ENCODE peak calls at places on chromosomes 4 and X, in eight cellular contexts. One of them, this sample, is unnamed. For H3K4me1 and H3K27me3, the result is how much of the 10 kb centered on the place peaks cover.

GRCh38 chrX:13569479-13570244 is at the start of gene EGFL6:
- DNase-seq in adrenal gland: no peak
- DNase-seq in uterus: no peak
- DNase-seq in heart left ventricle: no peak
- DNase-seq in suprapubic skin: no peak
- DNase-seq in gastrocnemius medialis: no peak
- DNase-seq in HCT116: no peak
- DNase-seq in endothelial cell of umbilical vein: no peak
- DNase-seq in this sample: no peak

GRCh38 chr4:45063701-45064100 is 337.3 kb upstream of the GNPDA2 start:
- DNase-seq in uterus: no peak
- DNase-seq in HCT116: no peak
- DNase-seq in suprapubic skin: no peak
- DNase-seq in adrenal gland: no peak
- DNase-seq in gastrocnemius medialis: no peak
- DNase-seq in endothelial cell of umbilical vein: no peak
- DNase-seq in heart left ventricle: no peak
- DNase-seq in this sample: no peak

GRCh38 chr4:78293841-78294301 is 236.7 kb downstream of the FRAS1 start:
- DNase-seq in heart left ventricle: no peak
- DNase-seq in gastrocnemius medialis: no peak
- DNase-seq in HCT116: no peak
- DNase-seq in uterus: no peak
- DNase-seq in suprapubic skin: no peak
- DNase-seq in adrenal gland: no peak
- DNase-seq in endothelial cell of umbilical vein: no peak
- DNase-seq in this sample: no peak

GRCh38 chr4:142366821-142367220 is 479.3 kb downstream of the INPP4B start:
- DNase-seq in uterus: no peak
- DNase-seq in heart left ventricle: no peak
- DNase-seq in endothelial cell of umbilical vein: no peak
- DNase-seq in HCT116: no peak
- DNase-seq in gastrocnemius medialis: no peak
- DNase-seq in suprapubic skin: no peak
- DNase-seq in adrenal gland: no peak
- DNase-seq in this sample: no peak

GRCh38 chr4:83536649-83537352 is 893 bp downstream of the GPAT3 start:
- DNase-seq in gastrocnemius medialis: peak
- DNase-seq in endothelial cell of umbilical vein: no peak
- DNase-seq in adrenal gland: no peak
- DNase-seq in uterus: no peak
- DNase-seq in HCT116: no peak
- DNase-seq in heart left ventricle: no peak
- DNase-seq in suprapubic skin: no peak
- DNase-seq in this sample: peak

GRCh38 chrX:154096140-154097002 is 1.1 kb downstream of the MECP2 start:
- DNase-seq in uterus: no peak
- DNase-seq in suprapubic skin: no peak
- DNase-seq in endothelial cell of umbilical vein: no peak
- DNase-seq in gastrocnemius medialis: peak
- DNase-seq in HCT116: no peak
- DNase-seq in adrenal gland: peak
- DNase-seq in heart left ventricle: peak
- DNase-seq in this sample: peak

GRCh38 chrX:49176421-49177326 is 5.0 kb downstream of the PLP2 start:
- DNase-seq in HCT116: no peak
- DNase-seq in suprapubic skin: peak
- DNase-seq in gastrocnemius medialis: no peak
- DNase-seq in adrenal gland: no peak
- DNase-seq in endothelial cell of umbilical vein: no peak
- DNase-seq in heart left ventricle: no peak
- DNase-seq in uterus: no peak
- DNase-seq in this sample: no peak

GRCh38 chrX:22742174-22742573 is 257.6 kb upstream of the DDX53 start:
- DNase-seq in HCT116: no peak
- DNase-seq in suprapubic skin: no peak
- DNase-seq in uterus: no peak
- DNase-seq in gastrocnemius medialis: no peak
- DNase-seq in heart left ventricle: no peak
- DNase-seq in adrenal gland: no peak
- DNase-seq in endothelial cell of umbilical vein: no peak
- DNase-seq in this sample: no peak

GRCh38 chrX:46310815-46311497 is 234.3 kb downstream of the ZNF674 start:
- DNase-seq in heart left ventricle: no peak
- DNase-seq in gastrocnemius medialis: no peak
- DNase-seq in uterus: no peak
- DNase-seq in adrenal gland: no peak
- DNase-seq in suprapubic skin: no peak
- DNase-seq in endothelial cell of umbilical vein: no peak
- DNase-seq in HCT116: no peak
- DNase-seq in this sample: no peak

GRCh38 chrX:78886550-78886949 is 58.6 kb upstream of the P2RY10 start:
- DNase-seq in adrenal gland: no peak
- DNase-seq in heart left ventricle: no peak
- DNase-seq in endothelial cell of umbilical vein: no peak
- DNase-seq in HCT116: no peak
- DNase-seq in uterus: no peak
- DNase-seq in gastrocnemius medialis: no peak
- DNase-seq in suprapubic skin: no peak
- DNase-seq in this sample: no peak

DNA sequence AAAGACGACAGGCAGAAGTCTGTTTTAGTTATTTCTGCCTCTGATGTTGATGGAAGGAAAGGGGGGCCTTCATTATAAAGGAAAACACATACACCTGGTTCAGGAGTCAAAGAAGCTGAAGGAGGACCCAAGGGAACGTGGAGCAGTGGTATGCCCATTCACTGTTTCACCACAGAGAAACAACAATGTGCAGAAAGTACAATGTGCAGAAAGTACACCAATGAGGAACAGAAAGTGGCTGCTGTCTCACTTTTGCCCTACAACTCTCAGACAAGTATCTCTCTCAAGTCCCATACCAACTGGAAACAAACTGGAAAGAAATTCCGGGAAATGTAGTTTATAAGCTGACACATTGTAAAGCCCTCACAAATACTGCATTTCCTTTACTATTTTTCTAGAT is 564.5 kb downstream of the TRAM1L1 start:
- DNase-seq in suprapubic skin: no peak
- DNase-seq in adrenal gland: no peak
- DNase-seq in HCT116: no peak
- DNase-seq in heart left ventricle: no peak
- DNase-seq in gastrocnemius medialis: no peak
- DNase-seq in uterus: no peak
- DNase-seq in endothelial cell of umbilical vein: no peak
- DNase-seq in this sample: no peak
- H3K4me1 ChIP-seq in suprapubic skin: under half
- H3K4me1 ChIP-seq in adrenal gland: under half
- H3K4me1 ChIP-seq in HCT116: under half
- H3K4me1 ChIP-seq in heart left ventricle: under half
- H3K4me1 ChIP-seq in gastrocnemius medialis: under half
- H3K4me1 ChIP-seq in uterus: under half
- H3K4me1 ChIP-seq in endothelial cell of umbilical vein: under half
- H3K4me1 ChIP-seq in this sample: under half

DNA sequence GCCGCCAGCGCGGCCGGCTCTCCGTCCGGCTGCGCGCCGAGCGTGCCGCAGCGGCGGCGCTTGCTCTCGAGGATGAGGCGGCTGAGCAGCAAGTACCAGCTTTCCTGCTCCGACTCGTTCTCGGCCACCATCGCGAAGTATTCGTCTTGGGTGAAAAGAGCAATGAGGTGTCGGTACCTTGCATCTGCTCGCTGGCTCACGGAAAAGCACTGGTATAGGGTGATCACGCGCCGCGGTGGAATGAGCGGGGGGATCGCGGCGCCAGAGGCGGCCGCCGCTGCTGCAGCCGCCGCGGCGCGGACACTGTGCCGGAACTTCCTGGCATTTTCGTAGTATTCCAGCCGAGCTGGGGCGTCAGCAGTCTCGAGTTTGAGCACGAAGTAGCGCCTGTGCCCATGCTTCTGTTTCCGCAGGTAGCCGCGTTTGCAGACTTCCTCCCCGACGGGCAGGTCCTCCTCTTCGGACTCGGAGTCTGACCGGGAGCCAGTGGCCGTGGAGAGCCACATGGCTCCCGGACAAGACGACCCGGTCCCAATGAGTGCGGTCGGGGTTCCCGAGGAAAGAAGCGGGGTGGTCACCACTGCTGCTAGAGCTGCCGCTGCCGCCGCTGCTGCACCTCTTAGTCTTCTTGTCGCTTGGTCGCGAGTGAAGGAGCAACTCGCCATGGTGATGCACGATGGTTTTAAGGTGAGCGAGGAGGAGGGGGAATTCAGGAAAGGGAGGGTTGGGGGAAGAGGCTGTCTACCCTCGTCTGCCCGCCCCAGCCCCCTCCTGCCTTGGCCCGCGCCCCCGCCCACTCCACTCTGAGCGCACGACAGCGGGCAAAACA is 469 bp downstream of the IRS4 start:
- DNase-seq in gastrocnemius medialis: no peak
- DNase-seq in heart left ventricle: no peak
- DNase-seq in adrenal gland: no peak
- DNase-seq in suprapubic skin: no peak
- DNase-seq in HCT116: no peak
- DNase-seq in uterus: no peak
- DNase-seq in endothelial cell of umbilical vein: peak
- DNase-seq in this sample: peak
- H3K27me3 ChIP-seq in gastrocnemius medialis: under half
- H3K27me3 ChIP-seq in heart left ventricle: half or more
- H3K27me3 ChIP-seq in adrenal gland: half or more
- H3K27me3 ChIP-seq in suprapubic skin: half or more
- H3K27me3 ChIP-seq in HCT116: under half
- H3K27me3 ChIP-seq in uterus: under half
- H3K27me3 ChIP-seq in endothelial cell of umbilical vein: under half
- H3K27me3 ChIP-seq in this sample: under half

GRCh38 chrX:54534271-54534670 is 4.3 kb downstream of the GNL3L start:
- DNase-seq in endothelial cell of umbilical vein: no peak
- DNase-seq in suprapubic skin: no peak
- DNase-seq in uterus: no peak
- DNase-seq in HCT116: no peak
- DNase-seq in heart left ventricle: no peak
- DNase-seq in adrenal gland: no peak
- DNase-seq in gastrocnemius medialis: no peak
- DNase-seq in this sample: no peak

GRCh38 chrX:54529166-54529558 is 857 bp upstream of the GNL3L start:
- DNase-seq in endothelial cell of umbilical vein: no peak
- DNase-seq in adrenal gland: no peak
- DNase-seq in heart left ventricle: no peak
- DNase-seq in suprapubic skin: no peak
- DNase-seq in gastrocnemius medialis: no peak
- DNase-seq in HCT116: no peak
- DNase-seq in uterus: no peak
- DNase-seq in this sample: no peak

GRCh38 chrX:54529559-54530357 is at the start of gene GNL3L:
- DNase-seq in gastrocnemius medialis: peak
- DNase-seq in adrenal gland: peak
- DNase-seq in HCT116: peak
- DNase-seq in suprapubic skin: peak
- DNase-seq in endothelial cell of umbilical vein: peak
- DNase-seq in uterus: peak
- DNase-seq in heart left ventricle: peak
- DNase-seq in this sample: peak

DNA sequence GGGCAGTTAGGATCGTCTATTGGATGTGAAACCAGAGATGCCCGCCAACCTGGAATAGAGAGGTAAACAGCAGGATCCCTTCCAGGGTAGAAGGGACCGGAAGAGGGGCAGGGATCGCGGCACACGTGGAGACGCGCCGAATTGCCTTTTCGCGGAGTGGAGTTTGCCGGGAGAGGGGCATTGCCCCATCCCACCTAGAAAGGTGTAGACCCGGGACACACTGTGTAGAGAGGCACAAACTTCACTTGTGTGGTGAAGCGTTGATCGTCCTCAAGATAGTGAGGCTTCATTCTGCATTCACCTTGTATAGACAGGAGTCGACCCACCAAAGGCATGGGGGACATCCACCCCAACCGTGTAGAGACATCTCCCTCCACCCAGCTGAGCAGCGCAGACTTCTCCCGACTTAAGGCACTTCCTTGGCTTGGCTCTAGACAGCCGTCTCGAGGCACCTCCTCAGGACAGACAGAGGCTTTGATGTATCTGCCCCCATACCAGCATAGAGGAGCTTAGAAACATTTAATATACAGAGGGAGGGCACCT is 410 bp downstream of the GNL3L start:
- DNase-seq in endothelial cell of umbilical vein: no peak
- DNase-seq in HCT116: no peak
- DNase-seq in suprapubic skin: no peak
- DNase-seq in adrenal gland: no peak
- DNase-seq in gastrocnemius medialis: no peak
- DNase-seq in heart left ventricle: no peak
- DNase-seq in uterus: no peak
- DNase-seq in this sample: peak
- TF ChIP-seq POLR2A in endothelial cell of umbilical vein: no peak
- TF ChIP-seq POLR2A in HCT116: no peak
- TF ChIP-seq POLR2A in suprapubic skin: no peak
- TF ChIP-seq POLR2A in adrenal gland: no peak
- TF ChIP-seq POLR2A in gastrocnemius medialis: no peak
- TF ChIP-seq POLR2A in heart left ventricle: no peak
- TF ChIP-seq POLR2A in uterus: no peak
- TF ChIP-seq POLR2A in this sample: no peak

GRCh38 chr4:184451726-184452125 is 22.6 kb downstream of the IRF2 start:
- DNase-seq in suprapubic skin: no peak
- DNase-seq in endothelial cell of umbilical vein: no peak
- DNase-seq in HCT116: no peak
- DNase-seq in adrenal gland: no peak
- DNase-seq in heart left ventricle: no peak
- DNase-seq in gastrocnemius medialis: no peak
- DNase-seq in uterus: no peak
- DNase-seq in this sample: no peak

GRCh38 chr4:184457530-184458249 is 16.7 kb downstream of the IRF2 start:
- DNase-seq in HCT116: no peak
- DNase-seq in suprapubic skin: no peak
- DNase-seq in adrenal gland: no peak
- DNase-seq in endothelial cell of umbilical vein: no peak
- DNase-seq in gastrocnemius medialis: peak
- DNase-seq in heart left ventricle: no peak
- DNase-seq in uterus: no peak
- DNase-seq in this sample: no peak

GRCh38 chr4:184453402-184454160 is 20.8 kb downstream of the IRF2 start:
- DNase-seq in heart left ventricle: no peak
- DNase-seq in endothelial cell of umbilical vein: peak
- DNase-seq in suprapubic skin: no peak
- DNase-seq in adrenal gland: peak
- DNase-seq in gastrocnemius medialis: peak
- DNase-seq in uterus: no peak
- DNase-seq in HCT116: no peak
- DNase-seq in this sample: no peak

GRCh38 chr4:184456337-184456736 is 18.0 kb downstream of the IRF2 start:
- DNase-seq in suprapubic skin: no peak
- DNase-seq in adrenal gland: no peak
- DNase-seq in HCT116: no peak
- DNase-seq in endothelial cell of umbilical vein: no peak
- DNase-seq in heart left ventricle: no peak
- DNase-seq in uterus: no peak
- DNase-seq in gastrocnemius medialis: no peak
- DNase-seq in this sample: no peak

DNA sequence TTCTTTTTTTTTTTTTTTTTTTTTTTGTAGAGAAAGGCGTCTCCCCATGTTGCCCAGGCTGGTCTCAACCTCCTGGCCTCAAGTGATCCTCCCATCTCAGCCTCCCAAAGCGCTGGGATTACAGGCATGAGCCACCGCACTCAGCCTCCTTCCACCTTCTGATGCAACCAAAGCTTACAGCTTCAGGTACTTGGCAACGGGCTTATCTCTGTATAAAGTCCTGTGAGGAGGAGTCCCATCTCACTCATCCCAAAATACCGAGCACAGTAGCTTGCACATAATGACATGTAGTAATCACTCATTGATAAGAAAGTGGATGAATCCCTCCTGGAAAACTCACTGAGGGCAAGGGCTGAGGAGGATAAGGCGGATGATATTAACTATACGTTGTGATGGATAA is 19.1 kb downstream of the IRF2 start:
- DNase-seq in gastrocnemius medialis: no peak
- DNase-seq in endothelial cell of umbilical vein: no peak
- DNase-seq in HCT116: no peak
- DNase-seq in suprapubic skin: no peak
- DNase-seq in heart left ventricle: no peak
- DNase-seq in uterus: no peak
- DNase-seq in adrenal gland: no peak
- DNase-seq in this sample: no peak
- H3K4me1 ChIP-seq in gastrocnemius medialis: half or more
- H3K4me1 ChIP-seq in endothelial cell of umbilical vein: under half
- H3K4me1 ChIP-seq in HCT116: under half
- H3K4me1 ChIP-seq in suprapubic skin: half or more
- H3K4me1 ChIP-seq in heart left ventricle: half or more
- H3K4me1 ChIP-seq in uterus: under half
- H3K4me1 ChIP-seq in adrenal gland: under half
- H3K4me1 ChIP-seq in this sample: under half

This sample was measured in ovary.